ENCODE peak calls at places on chromosomes 7 and 10, in seven cellular contexts. Y is stimulated activated CD8-positive, alpha-beta memory T cell treated with anti-CD3 and anti-CD28 coated beads, Interleukin-2, amount 100 ng/mL, for 1 hour; T is left lung; O is GM12878; X is aorta; M is NCI-H1092 treated with DMSO at 0.1 percent for 48 hours; A is neural progenitor cell. F is an unnamed sample.
A peak's percentile ranks its signal among the peaks of the same experiment; 100 is the strongest.

GRCh38 chr10:33478089-33478674 is 143.7 kb upstream of the NRP1 start:
- DNase-seq in Y (no peak), T (no peak), O (no peak), X (no peak), M (no peak), A (no peak), F (no peak)

GRCh38 chr7:116271161-116271979 is 61.0 kb downstream of the TES start:
- DNase-seq in Y (no peak), T (no peak), O (no peak), X (no peak), M (no peak), A (no peak), F (no peak)

GRCh38 chr7:114574384-114574783 is 159.8 kb downstream of the FOXP2 start:
- DNase-seq in Y (no peak), T (no peak), O (no peak), X (no peak), M (no peak), A (no peak), F (no peak)

GRCh38 chr10:73768881-73769280 is 13.0 kb upstream of the CHCHD1 start:
- DNase-seq in Y (peak; percentile 41), T (no peak), O (no peak), X (no peak), M (no peak), A (no peak), F (peak; percentile 25)

GRCh38 chr10:75430000-75430763 is 1.2 kb upstream of the LRMDA start:
- DNase-seq in Y (no peak), T (peak; percentile 90), O (no peak), X (peak; percentile 83), M (no peak), A (peak; percentile 94), F (peak; percentile 41)

GRCh38 chr10:29048506-29048905 is 240.4 kb upstream of the LYZL1 start:
- DNase-seq in Y (no peak), T (no peak), O (no peak), X (no peak), M (no peak), A (no peak), F (no peak)

GRCh38 chr7:108794466-108794865 is 224.8 kb downstream of the DNAJB9 start:
- DNase-seq in Y (no peak), T (no peak), O (no peak), X (no peak), M (no peak), A (no peak), F (no peak)

GRCh38 chr10:132421377-132422168 is 24.6 kb downstream of the PWWP2B start:
- DNase-seq in Y (no peak), T (peak; percentile 93), O (no peak), X (peak; percentile 91), M (no peak), A (peak; percentile 30), F (no peak)

GRCh38 chr7:117751775-117752174 is 121.5 kb downstream of the CTTNBP2 start:
- DNase-seq in Y (no peak), T (no peak), O (no peak), X (no peak), M (no peak), A (no peak), F (no peak)

GRCh38 chr10:9211228-9211627 is 1156.7 kb downstream of the GATA3 start:
- DNase-seq in Y (no peak), T (no peak), O (no peak), X (no peak), M (no peak), A (peak; percentile 4), F (no peak)

GRCh38 chr10:108393111-108393510 is 1228.6 kb upstream of the SORCS1 start:
- DNase-seq in Y (no peak), T (no peak), O (no peak), X (no peak), M (no peak), A (no peak), F (no peak)

GRCh38 chr7:152486968-152487367 is 51.2 kb upstream of the KMT2C start:
- DNase-seq in Y (no peak), T (no peak), O (no peak), X (no peak), M (no peak), A (no peak), F (no peak)

GRCh38 chr7:140342732-140343514 is 55.4 kb downstream of the SLC37A3 start:
- DNase-seq in Y (no peak), T (no peak), O (no peak), X (peak; percentile 71), M (peak; percentile 19), A (peak; percentile 64), F (peak; percentile 60)

GRCh38 chr7:129522088-129522970 is 20.0 kb downstream of the SMKR1 start:
- DNase-seq in Y (no peak), T (no peak), O (no peak), X (no peak), M (no peak), A (peak; percentile 55), F (peak; percentile 64)

GRCh38 chr10:76436367-76436766 is 1004.9 kb downstream of the LRMDA start:
- DNase-seq in Y (no peak), T (no peak), O (no peak), X (no peak), M (no peak), A (no peak), F (no peak)

GRCh38 chr7:12327922-12328321 is 75.7 kb downstream of the VWDE start:
- DNase-seq in Y (no peak), T (no peak), O (no peak), X (no peak), M (no peak), A (no peak), F (no peak)

GRCh38 chr10:851891-852290 is 79.6 kb downstream of the LARP4B start:
- DNase-seq in Y (no peak), T (no peak), O (peak; percentile 45), X (no peak), M (no peak), A (no peak), F (no peak)

GRCh38 chr10:3486346-3487065 is 298.5 kb downstream of the KLF6 start:
- DNase-seq in Y (no peak), T (peak; percentile 83), O (no peak), X (no peak), M (peak; percentile 29), A (peak; percentile 85), F (peak; percentile 83)